ENCODE peak calls at places on chromosomes 1 and 21, in five cellular contexts. V, W, J, O and H are unnamed samples.

GRCh38 chr1:227940791-227941241 is 6.9 kb downstream of the WNT9A start:
- DNase-seq in V (no peak), W (no peak), J (no peak), O (no peak), H (no peak)

GRCh38 chr21:26515257-26515656 is 57.8 kb downstream of the CYYR1 start:
- DNase-seq in V (no peak), W (no peak), J (no peak), O (no peak), H (no peak)

GRCh38 chr1:218341325-218341724 is 3.8 kb upstream of the TGFB2 start:
- DNase-seq in V (no peak), W (no peak), J (no peak), O (no peak), H (no peak)

GRCh38 chr1:203557390-203557789 is 63.4 kb downstream of the OPTC start:
- DNase-seq in V (no peak), W (no peak), J (no peak), O (no peak), H (no peak)

GRCh38 chr1:244163861-244164562 is 112.9 kb downstream of the ZBTB18 start:
- DNase-seq in V (no peak), W (no peak), J (peak), O (no peak), H (no peak)

GRCh38 chr1:166626711-166627110 is 212.6 kb upstream of the POGK start:
- DNase-seq in V (no peak), W (no peak), J (no peak), O (no peak), H (no peak)

GRCh38 chr21:16117851-16118592 is 388.2 kb downstream of the USP25 start:
- DNase-seq in V (no peak), W (no peak), J (peak), O (no peak), H (no peak)

GRCh38 chr1:31815752-31816484 is at the start of gene SPOCD1:
- DNase-seq in V (peak), W (peak), J (peak), O (peak), H (peak)

GRCh38 chr21:16040601-16041000 is 310.8 kb downstream of the USP25 start:
- DNase-seq in V (no peak), W (no peak), J (peak), O (no peak), H (no peak)

GRCh38 chr1:50620680-50621329 is 197.6 kb upstream of the DMRTA2 start:
- DNase-seq in V (peak), W (no peak), J (peak), O (no peak), H (peak)

GRCh38 chr1:29279896-29280779 is 43.8 kb downstream of the PTPRU start:
- DNase-seq in V (no peak), W (no peak), J (no peak), O (no peak), H (no peak)

GRCh38 chr1:232853994-232854532 is 48.8 kb downstream of the MAP10 start:
- DNase-seq in V (no peak), W (no peak), J (peak), O (no peak), H (no peak)

GRCh38 chr21:46472246-46472645 is 13.6 kb downstream of the DIP2A start:
- DNase-seq in V (no peak), W (no peak), J (no peak), O (no peak), H (no peak)

GRCh38 chr1:212255705-212256307 is 29.4 kb upstream of the PPP2R5A start:
- DNase-seq in V (no peak), W (no peak), J (no peak), O (no peak), H (no peak)

GRCh38 chr1:244778356-244778755 is 57.1 kb upstream of the COX20 start:
- DNase-seq in V (no peak), W (no peak), J (peak), O (no peak), H (no peak)

GRCh38 chr1:233368784-233369120 is 41.2 kb downstream of the MAP3K21 start:
- DNase-seq in V (no peak), W (no peak), J (no peak), O (no peak), H (no peak)

GRCh38 chr1:199362996-199363395 is 664.5 kb upstream of the NR5A2 start:
- DNase-seq in V (no peak), W (no peak), J (no peak), O (no peak), H (no peak)

GRCh38 chr1:19734472-19734999 is 65.2 kb downstream of the TMCO4 start:
- DNase-seq in V (no peak), W (no peak), J (peak), O (no peak), H (no peak)

GRCh38 chr1:22808186-22808845 is 97.7 kb downstream of the EPHB2 start:
- DNase-seq in V (no peak), W (no peak), J (peak), O (no peak), H (no peak)

GRCh38 chr1:210233216-210233494 is 559 bp downstream of the SERTAD4 start:
- DNase-seq in V (no peak), W (no peak), J (no peak), O (no peak), H (no peak)

GRCh38 chr1:235012436-235013210 is 116.0 kb downstream of the TOMM20 start:
- DNase-seq in V (no peak), W (peak), J (peak), O (no peak), H (no peak)

GRCh38 chr1:183804916-183805734 is at the start of gene RGL1:
- DNase-seq in V (peak), W (peak), J (peak), O (peak), H (peak)

GRCh38 chr1:11528636-11529121 is 49.7 kb downstream of the DISP3 start:
- DNase-seq in V (no peak), W (no peak), J (no peak), O (no peak), H (no peak)

GRCh38 chr1:26887125-26887524 is 3.0 kb downstream of the GPN2 start:
- DNase-seq in V (peak), W (no peak), J (peak), O (no peak), H (no peak)

GRCh38 chr1:32335951-32336867 is at the start of gene MARCKSL1:
- DNase-seq in V (peak), W (peak), J (peak), O (peak), H (peak)

GRCh38 chr1:1752671-1753606 is 25.3 kb downstream of the NADK start:
- DNase-seq in V (no peak), W (no peak), J (no peak), O (no peak), H (no peak)

GRCh38 chr21:44958471-44959191 is 18.8 kb downstream of the SLX9 start:
- DNase-seq in V (no peak), W (no peak), J (peak), O (peak), H (no peak)

GRCh38 chr1:111729271-111729921 is 9.8 kb downstream of the INKA2 start:
- DNase-seq in V (no peak), W (no peak), J (no peak), O (no peak), H (no peak)

GRCh38 chr21:45921917-45922316 is 59.7 kb upstream of the COL6A1 start:
- DNase-seq in V (no peak), W (no peak), J (no peak), O (no peak), H (no peak)

GRCh38 chr1:43969746-43970466 is at the start of gene DPH2:
- DNase-seq in V (peak), W (peak), J (peak), O (peak), H (peak)

GRCh38 chr1:83775977-83776603 is 222.8 kb downstream of the TTLL7 start:
- DNase-seq in V (no peak), W (no peak), J (no peak), O (no peak), H (no peak)

GRCh38 chr1:229843627-229844238 is 217.7 kb downstream of the URB2 start:
- DNase-seq in V (peak), W (no peak), J (peak), O (peak), H (peak)

GRCh38 chr1:1361233-1361981 is 3.1 kb upstream of the MXRA8 start:
- DNase-seq in V (no peak), W (no peak), J (no peak), O (no peak), H (no peak)

GRCh38 chr1:227869281-227869842 is 53.9 kb downstream of the PRSS38 start:
- DNase-seq in V (no peak), W (no peak), J (no peak), O (no peak), H (no peak)

GRCh38 chr1:85109475-85109874 is 61.2 kb upstream of the MCOLN3 start:
- DNase-seq in V (peak), W (no peak), J (peak), O (peak), H (peak)

GRCh38 chr1:153070243-153070642 is 1.2 kb downstream of the SPRR2B start:
- DNase-seq in V (no peak), W (no peak), J (no peak), O (no peak), H (no peak)

GRCh38 chr1:34176830-34177613 is at the start of gene C1orf94:
- DNase-seq in V (no peak), W (no peak), J (no peak), O (no peak), H (no peak)
- H3K4me3 ChIP-seq in V (no peak), W (no peak), J (no peak), O (no peak), H (no peak)

DNA sequence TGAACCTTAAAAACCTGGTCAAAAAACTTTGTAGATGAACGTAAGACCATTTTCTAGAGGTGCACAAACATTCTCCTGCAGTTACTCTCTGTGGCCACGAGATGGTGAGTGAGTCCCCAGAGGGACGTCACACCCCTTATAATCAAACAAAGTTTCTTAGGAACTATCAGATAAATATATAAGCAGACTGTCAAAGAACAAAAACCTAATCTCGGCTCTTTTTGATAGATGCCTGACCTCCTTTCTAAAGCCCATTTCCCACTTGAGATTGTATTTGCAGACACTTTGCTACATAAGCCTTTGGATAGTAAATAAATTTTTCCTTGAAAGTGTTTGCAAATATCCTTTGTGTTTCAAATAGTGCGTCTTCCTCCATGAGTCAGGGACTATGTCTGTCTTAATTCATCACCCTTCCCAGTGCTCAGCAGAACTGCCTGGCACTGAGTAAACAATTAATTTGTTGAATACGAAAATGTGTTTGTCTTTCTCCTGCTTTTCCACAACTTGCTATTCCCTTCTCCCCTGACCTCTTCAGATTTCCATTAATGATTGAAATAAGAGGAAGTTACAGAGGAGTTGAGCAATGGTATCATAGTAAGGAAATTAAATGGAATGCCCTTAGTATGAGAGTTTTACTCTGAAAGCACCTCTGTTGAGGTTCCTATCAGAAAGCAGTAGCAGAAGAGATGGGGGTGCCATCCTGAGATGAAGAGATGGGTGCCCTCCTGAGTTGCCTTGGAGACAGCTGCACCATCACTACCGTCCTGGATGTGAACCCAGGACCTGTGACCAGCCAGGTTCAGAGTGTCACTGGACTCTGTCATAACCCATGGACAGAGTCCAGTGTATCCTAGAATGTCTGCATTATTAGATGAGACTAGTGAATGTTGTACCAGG is 57.8 kb upstream of the RAVER2 start:
- DNase-seq in V (peak), W (no peak), J (peak), O (peak), H (peak)
- H3K4me3 ChIP-seq in V (no peak), W (no peak), J (no peak), O (no peak), H (no peak)

DNA sequence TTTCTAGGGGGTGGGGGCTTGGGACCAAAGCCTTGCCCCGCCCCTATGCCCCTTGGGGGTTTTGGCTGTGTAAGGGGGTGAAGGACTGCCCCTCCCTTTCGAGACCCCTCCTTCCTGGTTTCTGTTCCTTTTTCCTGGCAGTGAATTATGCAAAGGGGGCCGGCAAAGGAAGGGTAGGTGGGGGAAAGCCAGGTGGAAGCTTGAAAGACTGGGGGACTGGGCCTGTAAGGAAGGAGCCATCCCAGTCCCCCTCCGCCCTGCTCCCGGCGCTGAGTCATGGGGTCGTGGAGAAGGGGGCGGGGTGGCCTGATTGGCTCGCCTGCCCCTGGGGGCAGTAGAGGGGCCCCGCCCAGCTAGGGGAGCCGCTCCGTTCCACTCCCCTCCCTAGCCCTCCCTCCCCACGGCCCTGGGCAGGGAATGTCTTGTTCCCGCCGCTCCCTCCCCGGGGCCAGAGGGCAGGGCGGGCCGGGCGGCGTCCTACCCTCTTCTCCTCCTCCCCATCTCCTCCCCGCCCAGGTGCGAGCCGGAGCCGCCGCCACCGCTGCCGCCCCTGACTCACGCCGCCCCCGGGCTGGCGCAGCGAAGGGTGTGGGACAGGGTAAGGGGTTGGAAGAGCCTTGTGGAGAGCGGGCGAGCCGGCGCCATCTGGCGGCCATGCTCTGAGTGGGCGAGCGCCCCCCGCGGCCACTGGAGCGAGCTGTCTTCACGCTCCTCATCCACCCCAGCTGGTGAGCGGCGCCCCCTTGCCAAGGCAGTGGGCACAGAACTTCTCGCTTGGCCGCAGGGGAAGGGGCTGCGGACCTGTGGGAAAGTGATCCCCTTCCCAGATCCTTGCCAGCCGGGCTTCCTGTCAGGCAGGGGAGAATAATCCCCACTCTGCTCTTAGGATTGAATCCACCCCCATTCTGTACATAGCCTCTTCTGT is 14.7 kb downstream of the ZBTB7B start:
- DNase-seq in V (peak), W (peak), J (peak), O (peak), H (peak)
- H3K4me3 ChIP-seq in V (peak), W (peak), J (peak), O (no peak), H (peak)

DNA sequence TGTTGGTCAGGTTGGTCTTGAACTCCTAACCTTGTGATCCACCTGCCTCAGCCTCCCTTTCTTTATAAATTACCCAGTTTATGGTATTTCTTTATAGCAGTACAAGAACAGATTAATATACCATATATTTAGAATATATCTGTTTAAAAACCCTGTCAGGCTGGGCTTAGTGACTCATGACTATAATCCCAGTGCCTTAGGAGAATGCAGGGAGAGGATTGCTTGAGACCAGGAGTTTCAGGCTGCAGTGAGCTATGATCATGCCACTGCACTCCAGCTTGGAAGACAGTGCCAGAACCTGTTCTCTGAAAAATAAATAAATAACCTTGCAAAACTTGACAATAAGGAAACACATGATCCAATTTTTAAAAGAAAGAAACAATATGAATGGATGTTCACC is 43.9 kb downstream of the ZNF684 start:
- DNase-seq in V (no peak), W (no peak), J (no peak), O (no peak), H (no peak)
- H3K4me3 ChIP-seq in V (no peak), W (no peak), J (no peak), O (no peak), H (no peak)

GRCh38 chr1:93690921-93691789 is 9.5 kb upstream of the BCAR3 start:
- DNase-seq in V (peak), W (no peak), J (no peak), O (no peak), H (no peak)

GRCh38 chr1:93692001-93692400 is 10.4 kb upstream of the BCAR3 start:
- DNase-seq in V (no peak), W (no peak), J (no peak), O (no peak), H (no peak)

GRCh38 chr1:93690341-93690740 is 8.7 kb upstream of the BCAR3 start:
- DNase-seq in V (peak), W (no peak), J (no peak), O (no peak), H (no peak)

GRCh38 chr1:93692451-93692861 is 10.8 kb upstream of the BCAR3 start:
- DNase-seq in V (no peak), W (no peak), J (no peak), O (no peak), H (no peak)

GRCh38 chr1:93689521-93690223 is 8.0 kb upstream of the BCAR3 start:
- DNase-seq in V (no peak), W (no peak), J (no peak), O (no peak), H (no peak)
- H3K4me3 ChIP-seq in V (no peak), W (no peak), J (no peak), O (no peak), H (no peak)

GRCh38 chr1:79124756-79125155 is 118.2 kb upstream of the ADGRL4 start:
- DNase-seq in V (no peak), W (no peak), J (no peak), O (no peak), H (no peak)
- H3K4me3 ChIP-seq in V (no peak), W (no peak), J (no peak), O (no peak), H (no peak)